ENCODE peak calls at places on chromosomes 11 and 22, in five cellular contexts. One of them, this sample, is unnamed.

GRCh38 chr11:36164522-36165250 is 124.5 kb downstream of the COMMD9 start:
- DNase-seq in neural progenitor cell: no peak
- DNase-seq in PC-3: peak; percentile 83
- DNase-seq in OCI-LY7: no peak
- DNase-seq in GM23248: peak; percentile 37
- DNase-seq in this sample: no peak

GRCh38 chr11:86688398-86689179 is 16.2 kb upstream of the ME3 start:
- DNase-seq in PC-3: no peak
- DNase-seq in GM23248: peak; percentile 91
- DNase-seq in neural progenitor cell: no peak
- DNase-seq in OCI-LY7: no peak
- DNase-seq in this sample: no peak

GRCh38 chr11:61694971-61695706 is 14.9 kb downstream of the DAGLA start:
- DNase-seq in neural progenitor cell: peak; percentile 55
- DNase-seq in GM23248: no peak
- DNase-seq in OCI-LY7: no peak
- DNase-seq in PC-3: peak; percentile 44
- DNase-seq in this sample: no peak

GRCh38 chr22:48605856-48606255 is 1221.8 kb downstream of the BRD1 start:
- DNase-seq in GM23248: no peak
- DNase-seq in neural progenitor cell: no peak
- DNase-seq in PC-3: no peak
- DNase-seq in OCI-LY7: no peak
- DNase-seq in this sample: peak; percentile 82

GRCh38 chr11:87298155-87298554 is 260.4 kb downstream of the TMEM135 start:
- DNase-seq in OCI-LY7: no peak
- DNase-seq in neural progenitor cell: no peak
- DNase-seq in PC-3: no peak
- DNase-seq in GM23248: no peak
- DNase-seq in this sample: no peak

GRCh38 chr11:848380-848931 is 5.8 kb downstream of the TSPAN4 start:
- DNase-seq in neural progenitor cell: peak; percentile 74
- DNase-seq in GM23248: peak; percentile 63
- DNase-seq in PC-3: no peak
- DNase-seq in OCI-LY7: peak; percentile 71
- DNase-seq in this sample: peak; percentile 71

GRCh38 chr22:48860557-48860956 is 967.1 kb downstream of the BRD1 start:
- DNase-seq in neural progenitor cell: no peak
- DNase-seq in GM23248: no peak
- DNase-seq in OCI-LY7: no peak
- DNase-seq in PC-3: no peak
- DNase-seq in this sample: no peak

GRCh38 chr11:130371004-130371590 is 56.4 kb upstream of the ZBTB44 start:
- DNase-seq in OCI-LY7: peak; percentile 44
- DNase-seq in GM23248: no peak
- DNase-seq in neural progenitor cell: no peak
- DNase-seq in PC-3: peak; percentile 39
- DNase-seq in this sample: no peak

GRCh38 chr11:2742201-2742600 is 42.4 kb upstream of the KCNQ1OT1 start:
- DNase-seq in neural progenitor cell: no peak
- DNase-seq in GM23248: no peak
- DNase-seq in OCI-LY7: no peak
- DNase-seq in PC-3: no peak
- DNase-seq in this sample: no peak

GRCh38 chr11:64853709-64854108 is 9.3 kb upstream of the CDC42BPG start:
- DNase-seq in OCI-LY7: no peak
- DNase-seq in PC-3: no peak
- DNase-seq in GM23248: no peak
- DNase-seq in neural progenitor cell: no peak
- DNase-seq in this sample: no peak

GRCh38 chr11:132352497-132352896 is 982.1 kb downstream of the NTM start:
- DNase-seq in GM23248: no peak
- DNase-seq in PC-3: no peak
- DNase-seq in OCI-LY7: no peak
- DNase-seq in neural progenitor cell: no peak
- DNase-seq in this sample: no peak

GRCh38 chr22:31199187-31199586 is 12.9 kb upstream of the LIMK2 start:
- DNase-seq in GM23248: no peak
- DNase-seq in OCI-LY7: no peak
- DNase-seq in neural progenitor cell: no peak
- DNase-seq in PC-3: no peak
- DNase-seq in this sample: no peak
- TF ChIP-seq EZH2phosphoT487 in GM23248: no peak
- TF ChIP-seq EZH2phosphoT487 in OCI-LY7: no peak
- TF ChIP-seq EZH2phosphoT487 in neural progenitor cell: no peak
- TF ChIP-seq EZH2phosphoT487 in PC-3: no peak
- TF ChIP-seq EZH2phosphoT487 in this sample: no peak

GRCh38 chr22:25558341-25558740 is 6.1 kb upstream of the GRK3 start:
- DNase-seq in PC-3: no peak
- DNase-seq in neural progenitor cell: peak; percentile 24
- DNase-seq in OCI-LY7: no peak
- DNase-seq in GM23248: no peak
- DNase-seq in this sample: no peak
- TF ChIP-seq EZH2phosphoT487 in PC-3: no peak
- TF ChIP-seq EZH2phosphoT487 in neural progenitor cell: no peak
- TF ChIP-seq EZH2phosphoT487 in OCI-LY7: no peak
- TF ChIP-seq EZH2phosphoT487 in GM23248: no peak
- TF ChIP-seq EZH2phosphoT487 in this sample: no peak

GRCh38 chr11:91979775-91980174 is 244.8 kb upstream of the FAT3 start:
- DNase-seq in neural progenitor cell: no peak
- DNase-seq in PC-3: no peak
- DNase-seq in OCI-LY7: no peak
- DNase-seq in GM23248: no peak
- DNase-seq in this sample: no peak

GRCh38 chr11:91984033-91984568 is 240.5 kb upstream of the FAT3 start:
- DNase-seq in OCI-LY7: no peak
- DNase-seq in PC-3: peak; percentile 32
- DNase-seq in neural progenitor cell: no peak
- DNase-seq in GM23248: no peak
- DNase-seq in this sample: no peak

GRCh38 chr11:91972665-91973266 is 251.9 kb upstream of the FAT3 start:
- DNase-seq in neural progenitor cell: peak; percentile 8
- DNase-seq in PC-3: no peak
- DNase-seq in OCI-LY7: no peak
- DNase-seq in GM23248: no peak
- DNase-seq in this sample: no peak

GRCh38 chr11:91981995-91982394 is 242.6 kb upstream of the FAT3 start:
- DNase-seq in OCI-LY7: no peak
- DNase-seq in GM23248: peak; percentile 95
- DNase-seq in PC-3: peak; percentile 93
- DNase-seq in neural progenitor cell: no peak
- DNase-seq in this sample: peak; percentile 43

GRCh38 chr11:91978747-91979146 is 245.9 kb upstream of the FAT3 start:
- DNase-seq in neural progenitor cell: no peak
- DNase-seq in OCI-LY7: no peak
- DNase-seq in GM23248: peak; percentile 23
- DNase-seq in PC-3: peak; percentile 75
- DNase-seq in this sample: no peak
- TF ChIP-seq EZH2phosphoT487 in neural progenitor cell: no peak
- TF ChIP-seq EZH2phosphoT487 in OCI-LY7: no peak
- TF ChIP-seq EZH2phosphoT487 in GM23248: no peak
- TF ChIP-seq EZH2phosphoT487 in PC-3: no peak
- TF ChIP-seq EZH2phosphoT487 in this sample: no peak

GRCh38 chr22:37824674-37825641 is 1.8 kb downstream of the GALR3 start:
- DNase-seq in GM23248: peak; percentile 46
- DNase-seq in neural progenitor cell: peak; percentile 77
- DNase-seq in OCI-LY7: no peak
- DNase-seq in PC-3: no peak
- DNase-seq in this sample: no peak
- TF ChIP-seq EZH2phosphoT487 in GM23248: no peak
- TF ChIP-seq EZH2phosphoT487 in neural progenitor cell: peak; percentile 32
- TF ChIP-seq EZH2phosphoT487 in OCI-LY7: no peak
- TF ChIP-seq EZH2phosphoT487 in PC-3: no peak
- TF ChIP-seq EZH2phosphoT487 in this sample: no peak

GRCh38 chr11:13289081-13289480 is 11.5 kb downstream of the BMAL1 start:
- DNase-seq in GM23248: peak; percentile 59
- DNase-seq in OCI-LY7: no peak
- DNase-seq in neural progenitor cell: peak; percentile 63
- DNase-seq in PC-3: peak; percentile 36
- DNase-seq in this sample: no peak
- TF ChIP-seq EZH2phosphoT487 in GM23248: no peak
- TF ChIP-seq EZH2phosphoT487 in OCI-LY7: no peak
- TF ChIP-seq EZH2phosphoT487 in neural progenitor cell: no peak
- TF ChIP-seq EZH2phosphoT487 in PC-3: no peak
- TF ChIP-seq EZH2phosphoT487 in this sample: no peak

DNA sequence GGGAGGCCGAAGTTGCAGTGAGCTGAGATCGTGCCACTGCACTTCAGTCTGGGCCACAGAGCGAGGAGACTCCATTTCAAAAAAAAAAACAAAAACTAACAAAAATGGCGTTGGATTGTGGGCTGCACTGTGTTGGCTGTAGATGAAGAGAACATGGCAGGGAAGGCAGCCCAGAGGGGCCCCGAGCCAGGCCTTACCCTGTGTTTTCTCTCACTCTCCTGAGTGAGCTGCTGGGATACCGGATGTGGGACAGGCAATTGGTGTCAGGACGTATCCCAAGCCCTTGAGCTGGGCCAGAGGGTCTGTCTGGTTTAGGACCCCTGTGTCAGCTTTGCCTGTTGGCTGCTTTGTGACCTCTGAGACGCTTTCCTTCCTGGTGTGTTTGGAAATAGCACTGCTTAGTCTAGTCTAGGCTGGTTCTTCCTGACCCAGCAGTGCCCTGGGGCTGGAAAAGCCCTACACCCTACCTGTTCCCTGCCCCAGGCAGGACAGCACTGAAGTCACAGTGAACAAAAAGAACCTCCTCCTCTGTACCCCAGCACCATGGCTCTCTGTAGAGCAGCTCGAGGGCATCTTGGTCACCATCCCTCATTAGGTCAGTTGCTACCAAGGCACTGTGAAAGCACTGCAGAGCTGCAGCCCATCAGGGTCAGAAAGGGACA is 17.8 kb downstream of the CHADL start:
- DNase-seq in OCI-LY7: no peak
- DNase-seq in PC-3: no peak
- DNase-seq in GM23248: no peak
- DNase-seq in neural progenitor cell: no peak
- DNase-seq in this sample: no peak
- TF ChIP-seq EZH2phosphoT487 in OCI-LY7: no peak
- TF ChIP-seq EZH2phosphoT487 in PC-3: no peak
- TF ChIP-seq EZH2phosphoT487 in GM23248: no peak
- TF ChIP-seq EZH2phosphoT487 in neural progenitor cell: no peak
- TF ChIP-seq EZH2phosphoT487 in this sample: no peak

DNA sequence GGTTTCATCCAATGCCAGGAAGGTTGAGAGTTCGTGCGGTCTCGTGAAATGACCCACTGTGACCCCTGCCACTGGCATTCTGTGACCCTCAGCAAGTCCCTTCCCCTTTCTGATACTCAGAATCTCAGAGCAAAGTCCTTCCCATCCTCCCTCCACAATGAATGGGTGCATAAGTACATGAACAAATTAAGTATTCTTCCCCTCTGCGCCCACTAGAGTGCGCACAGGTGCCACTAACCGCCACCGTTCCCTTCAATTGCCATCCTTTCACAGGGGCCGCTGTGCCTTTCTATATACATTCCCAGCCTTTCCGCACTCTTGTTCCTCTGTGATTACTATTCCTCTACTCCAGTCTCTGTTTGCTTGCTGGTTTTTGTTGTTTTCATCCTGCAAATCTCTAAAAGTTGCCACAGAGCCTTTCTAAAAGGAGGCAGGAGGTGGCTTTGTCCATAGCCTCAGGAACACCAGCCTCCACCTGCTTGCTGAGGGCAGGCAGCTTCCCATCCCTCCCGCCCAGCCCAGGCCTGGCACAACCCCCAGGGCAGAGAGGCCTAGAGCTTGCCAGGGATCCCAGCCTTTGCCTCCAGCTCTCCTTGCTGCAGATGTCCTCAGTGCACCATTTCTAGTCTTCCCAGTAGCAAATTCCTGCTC is 6.7 kb upstream of the AP1B1 start:
- DNase-seq in neural progenitor cell: peak; percentile 89
- DNase-seq in GM23248: peak; percentile 83
- DNase-seq in PC-3: peak; percentile 74
- DNase-seq in OCI-LY7: peak; percentile 82
- DNase-seq in this sample: peak; percentile 89
- TF ChIP-seq EZH2phosphoT487 in neural progenitor cell: no peak
- TF ChIP-seq EZH2phosphoT487 in GM23248: no peak
- TF ChIP-seq EZH2phosphoT487 in PC-3: no peak
- TF ChIP-seq EZH2phosphoT487 in OCI-LY7: no peak
- TF ChIP-seq EZH2phosphoT487 in this sample: no peak

This sample was measured in hepatocyte.